ENCODE peak calls at places on chromosome 22, in five cellular contexts. One of them, this sample, is unnamed.

GRCh38 chr22:19892925-19893324 is 38.3 kb upstream of the GNB1L start:
- DNase-seq in heart left ventricle: no peak
- DNase-seq in breast epithelium: no peak
- DNase-seq in uterus: peak; percentile 44
- DNase-seq in transverse colon: no peak
- DNase-seq in this sample: no peak

GRCh38 chr22:49390954-49391353 is 436.7 kb downstream of the BRD1 start:
- DNase-seq in breast epithelium: no peak
- DNase-seq in heart left ventricle: no peak
- DNase-seq in uterus: no peak
- DNase-seq in transverse colon: no peak
- DNase-seq in this sample: no peak

GRCh38 chr22:35367331-35367886 is 13.5 kb upstream of the HMOX1 start:
- DNase-seq in transverse colon: peak; percentile 55
- DNase-seq in heart left ventricle: no peak
- DNase-seq in uterus: no peak
- DNase-seq in breast epithelium: no peak
- DNase-seq in this sample: no peak

GRCh38 chr22:48520888-48521600 is 1306.6 kb downstream of the BRD1 start:
- DNase-seq in breast epithelium: no peak
- DNase-seq in transverse colon: no peak
- DNase-seq in heart left ventricle: no peak
- DNase-seq in uterus: no peak
- DNase-seq in this sample: no peak

GRCh38 chr22:37486224-37486845 is at the start of gene MFNG:
- DNase-seq in breast epithelium: no peak
- DNase-seq in transverse colon: peak; percentile 84
- DNase-seq in uterus: peak; percentile 51
- DNase-seq in heart left ventricle: peak; percentile 79
- DNase-seq in this sample: peak; percentile 84

GRCh38 chr22:44329179-44329796 is 16.5 kb upstream of the SHISAL1 start:
- DNase-seq in uterus: no peak
- DNase-seq in breast epithelium: no peak
- DNase-seq in heart left ventricle: no peak
- DNase-seq in transverse colon: peak; percentile 44
- DNase-seq in this sample: no peak

GRCh38 chr22:40258463-40259046 is 80.8 kb downstream of the TNRC6B start:
- DNase-seq in uterus: no peak
- DNase-seq in transverse colon: no peak
- DNase-seq in breast epithelium: no peak
- DNase-seq in heart left ventricle: no peak
- DNase-seq in this sample: no peak

GRCh38 chr22:49100316-49100715 is 727.4 kb downstream of the BRD1 start:
- DNase-seq in heart left ventricle: no peak
- DNase-seq in breast epithelium: no peak
- DNase-seq in uterus: no peak
- DNase-seq in transverse colon: no peak
- DNase-seq in this sample: no peak

GRCh38 chr22:48894804-48895250 is 932.8 kb downstream of the BRD1 start:
- DNase-seq in transverse colon: no peak
- DNase-seq in breast epithelium: no peak
- DNase-seq in heart left ventricle: no peak
- DNase-seq in uterus: no peak
- DNase-seq in this sample: peak; percentile 32

GRCh38 chr22:28889625-28890024 is 6.3 kb downstream of the ZNRF3 start:
- DNase-seq in transverse colon: no peak
- DNase-seq in heart left ventricle: no peak
- DNase-seq in breast epithelium: no peak
- DNase-seq in uterus: no peak
- DNase-seq in this sample: no peak

DNA sequence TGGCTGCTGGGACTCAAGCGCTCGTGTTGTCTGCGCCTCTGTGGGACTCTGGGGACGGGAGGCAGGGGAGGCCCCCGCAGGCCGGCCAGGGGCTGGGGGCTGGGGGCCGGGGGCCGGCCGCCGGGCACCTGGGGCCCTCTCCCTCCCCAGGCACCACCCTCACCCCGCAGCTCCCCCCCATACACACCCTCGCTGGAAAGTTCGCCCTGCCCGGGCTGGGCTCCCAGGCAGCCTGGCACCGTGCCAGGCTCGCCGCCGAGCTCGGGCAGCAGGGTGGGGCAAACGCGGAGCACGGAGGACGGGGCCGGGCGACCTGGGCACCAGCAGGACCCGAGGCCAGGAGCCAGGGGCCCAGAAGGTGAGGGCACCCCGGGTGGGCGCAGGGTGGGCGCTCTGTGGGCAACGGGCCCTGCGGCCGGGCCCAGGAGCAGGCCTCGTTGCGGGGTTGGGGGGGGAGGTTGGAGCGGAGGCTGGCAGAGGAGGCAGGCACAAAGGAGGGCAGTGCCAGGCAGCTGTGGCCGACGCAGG is 76.7 kb upstream of the WNT7B start:
- DNase-seq in transverse colon: peak; percentile 84
- DNase-seq in breast epithelium: peak; percentile 76
- DNase-seq in heart left ventricle: peak; percentile 87
- DNase-seq in uterus: peak; percentile 80
- DNase-seq in this sample: peak; percentile 90
- TF ChIP-seq POLR2A in transverse colon: peak; percentile 43
- TF ChIP-seq POLR2A in breast epithelium: no peak
- TF ChIP-seq POLR2A in heart left ventricle: peak; percentile 56
- TF ChIP-seq POLR2A in uterus: no peak
- TF ChIP-seq POLR2A in this sample: no peak

GRCh38 chr22:42649261-42650056 is at the start of gene CYB5R3:
- DNase-seq in heart left ventricle: peak; percentile 89
- DNase-seq in breast epithelium: peak; percentile 79
- DNase-seq in uterus: peak; percentile 82
- DNase-seq in transverse colon: peak; percentile 88
- DNase-seq in this sample: peak; percentile 84
- TF ChIP-seq POLR2A in heart left ventricle: peak; percentile 54
- TF ChIP-seq POLR2A in breast epithelium: no peak
- TF ChIP-seq POLR2A in uterus: peak; percentile 52
- TF ChIP-seq POLR2A in transverse colon: no peak
- TF ChIP-seq POLR2A in this sample: no peak

GRCh38 chr22:22508274-22509176 is at the start of gene ZNF280B:
- DNase-seq in transverse colon: peak; percentile 79
- DNase-seq in uterus: peak; percentile 16
- DNase-seq in heart left ventricle: peak; percentile 55
- DNase-seq in breast epithelium: no peak
- DNase-seq in this sample: peak; percentile 51
- TF ChIP-seq POLR2A in transverse colon: no peak
- TF ChIP-seq POLR2A in uterus: peak; percentile 22
- TF ChIP-seq POLR2A in heart left ventricle: no peak
- TF ChIP-seq POLR2A in breast epithelium: no peak
- TF ChIP-seq POLR2A in this sample: no peak

GRCh38 chr22:46296257-46297150 is at the start of gene GTSE1:
- DNase-seq in heart left ventricle: peak; percentile 99
- DNase-seq in breast epithelium: peak; percentile 97
- DNase-seq in uterus: peak; percentile 97
- DNase-seq in transverse colon: peak; percentile 98
- DNase-seq in this sample: peak; percentile 98
- TF ChIP-seq POLR2A in heart left ventricle: peak; percentile 62
- TF ChIP-seq POLR2A in breast epithelium: peak; percentile 34
- TF ChIP-seq POLR2A in uterus: peak; percentile 47
- TF ChIP-seq POLR2A in transverse colon: peak; percentile 74
- TF ChIP-seq POLR2A in this sample: peak; percentile 54

GRCh38 chr22:38727530-38728451 is 22.0 kb downstream of the GTPBP1 start:
- DNase-seq in uterus: no peak
- DNase-seq in transverse colon: no peak
- DNase-seq in heart left ventricle: no peak
- DNase-seq in breast epithelium: peak; percentile 19
- DNase-seq in this sample: peak; percentile 37
- TF ChIP-seq POLR2A in uterus: no peak
- TF ChIP-seq POLR2A in transverse colon: no peak
- TF ChIP-seq POLR2A in heart left ventricle: no peak
- TF ChIP-seq POLR2A in breast epithelium: no peak
- TF ChIP-seq POLR2A in this sample: no peak